ENCODE peak calls at places on chromosomes 16 and 17, in five cellular contexts. X is mesenchymal stem cell, B is GM12878, P is neural progenitor cell, K is heart right ventricle. Y is an unnamed sample.

GRCh38 chr16:85258166-85258565 is 145.9 kb upstream of the CIBAR2 start:
- DNase-seq in X (no peak), B (no peak), P (no peak), K (no peak), Y (no peak)

GRCh38 chr17:58307468-58308172 is 21.0 kb downstream of the TSPOAP1 start:
- DNase-seq in X (no peak), B (no peak), P (no peak), K (no peak), Y (no peak)

GRCh38 chr17:50828508-50829170 is 6.7 kb upstream of the WFIKKN2 start:
- DNase-seq in X (no peak), B (peak; percentile 35), P (no peak), K (no peak), Y (no peak)

GRCh38 chr17:47978324-47978723 is 7.4 kb downstream of the CDK5RAP3 start:
- DNase-seq in X (peak; percentile 63), B (no peak), P (peak; percentile 91), K (peak; percentile 42), Y (no peak)

GRCh38 chr17:83089322-83090156 is 10.1 kb downstream of the METRNL start:
- DNase-seq in X (no peak), B (no peak), P (no peak), K (no peak), Y (no peak)

GRCh38 chr16:57525761-57526160 is 10.6 kb downstream of the CCDC102A start:
- DNase-seq in X (no peak), B (no peak), P (no peak), K (no peak), Y (no peak)

GRCh38 chr17:28335959-28336871 is 654 bp downstream of the TNFAIP1 start:
- DNase-seq in X (peak; percentile 94), B (no peak), P (peak; percentile 95), K (peak; percentile 85), Y (peak; percentile 52)

GRCh38 chr17:80426671-80427326 is 11.8 kb downstream of the ENDOV start:
- DNase-seq in X (peak; percentile 72), B (peak; percentile 12), P (peak; percentile 91), K (peak; percentile 62), Y (peak; percentile 57)

GRCh38 chr16:86347090-86347489 is 163.2 kb upstream of the FOXF1 start:
- DNase-seq in X (no peak), B (no peak), P (no peak), K (no peak), Y (no peak)

GRCh38 chr17:60352569-60352968 is 39.4 kb downstream of the USP32 start:
- DNase-seq in X (no peak), B (no peak), P (no peak), K (no peak), Y (no peak)
- H3K4me1 ChIP-seq in X (peaks cover 6% of the 10 kb centered on the region), B (peaks cover 18% of the 10 kb centered on the region), P (peaks cover 10% of the 10 kb centered on the region), K (peaks cover 11% of the 10 kb centered on the region), Y (peaks cover 2% of the 10 kb centered on the region)

DNA sequence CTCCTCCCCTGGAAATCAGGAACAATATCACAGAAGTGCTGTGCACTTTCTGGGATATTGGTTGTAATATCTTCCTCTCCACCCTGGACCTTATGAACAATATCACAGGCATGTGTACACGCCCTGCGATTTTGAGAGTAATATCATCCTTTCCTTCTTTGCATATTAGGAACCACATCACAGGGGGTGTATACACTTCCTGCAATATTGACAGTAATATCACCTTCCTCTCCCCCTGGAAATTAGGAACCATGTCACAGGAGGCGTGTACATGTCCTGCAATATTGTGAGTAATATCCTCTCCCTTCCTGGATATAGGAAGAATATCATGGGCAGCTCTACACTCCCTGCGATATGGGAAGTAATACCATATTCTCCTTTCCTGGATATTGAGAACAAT is 14.2 kb upstream of the TEKT5 start:
- DNase-seq in X (no peak), B (no peak), P (no peak), K (no peak), Y (no peak)
- H3K9me3 ChIP-seq in X (no peaks in the 10 kb centered on the region), B (no peaks in the 10 kb centered on the region), P (no peaks in the 10 kb centered on the region), K (no peaks in the 10 kb centered on the region), Y (no peaks in the 10 kb centered on the region)

DNA sequence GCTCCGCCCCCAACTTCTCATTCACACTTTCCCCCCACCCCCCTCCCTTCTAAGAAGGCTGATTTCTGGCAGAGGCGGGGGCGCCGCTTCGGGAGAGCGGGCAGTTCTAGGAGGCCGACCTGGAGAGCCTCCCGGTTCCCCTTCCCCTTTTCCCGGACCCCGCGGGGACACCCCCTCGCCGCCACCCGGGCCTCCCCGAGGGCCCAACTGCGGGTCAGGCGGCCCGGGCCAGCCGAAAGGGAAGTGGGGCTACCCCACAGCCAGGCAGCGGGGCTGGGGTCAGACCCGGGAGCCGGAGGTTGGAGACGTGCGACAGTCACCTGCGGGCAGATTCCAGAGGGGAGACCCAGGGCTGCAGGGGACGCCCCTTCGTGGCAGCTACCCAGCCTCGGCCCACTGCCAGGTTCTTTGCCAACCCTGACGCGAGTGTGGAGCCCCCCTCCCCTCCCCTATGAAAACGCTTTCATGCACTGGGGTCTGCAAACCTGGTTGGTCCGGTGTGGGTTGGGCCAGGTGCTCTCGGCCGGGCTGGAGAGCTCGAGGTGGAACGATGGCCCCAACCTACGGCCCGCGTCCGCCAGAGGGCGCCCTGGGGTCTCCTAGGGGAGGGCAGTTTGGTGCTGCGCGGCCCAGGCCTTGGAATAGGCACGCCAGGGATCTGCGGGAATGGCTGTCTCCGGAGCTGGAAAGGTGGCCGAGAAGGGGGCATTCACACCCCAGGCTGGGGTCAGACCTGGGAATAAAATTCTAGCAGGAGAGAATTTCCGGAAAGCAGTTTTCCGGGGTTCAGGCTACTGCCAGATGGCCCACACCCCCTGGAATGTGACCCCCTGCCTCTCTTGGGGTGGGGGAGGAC is 722 bp upstream of the SOCS3 start:
- DNase-seq in X (peak; percentile 85), B (no peak), P (peak; percentile 96), K (peak; percentile 94), Y (no peak)
- H3K4me1 ChIP-seq in X (peaks cover 50% of the 10 kb centered on the region), B (peaks cover 32% of the 10 kb centered on the region), P (peaks cover 63% of the 10 kb centered on the region), K (peaks cover 47% of the 10 kb centered on the region), Y (peaks cover 24% of the 10 kb centered on the region)

DNA sequence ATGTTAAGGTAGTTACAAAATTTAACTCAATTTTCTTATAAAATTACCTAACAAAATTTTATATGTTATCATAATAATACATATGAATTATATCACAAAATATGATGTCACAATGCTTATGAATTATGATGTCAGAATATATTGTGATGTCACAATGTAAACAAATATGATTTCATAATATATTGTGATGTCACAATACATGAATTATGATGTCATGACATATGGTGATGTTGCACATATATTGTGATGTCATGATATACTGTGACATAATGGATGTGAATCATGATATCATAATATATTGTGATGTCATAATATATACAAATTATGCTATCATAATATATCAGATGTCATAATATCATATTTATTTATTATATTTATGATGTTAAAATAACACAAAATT is 1879.9 kb downstream of the TP53TG3F start:
- DNase-seq in X (no peak), B (no peak), P (no peak), K (no peak), Y (no peak)
- H3K9me3 ChIP-seq in X (peaks cover 41% of the 10 kb centered on the region), B (no peaks in the 10 kb centered on the region), P (peaks cover 43% of the 10 kb centered on the region), K (peaks cover 9% of the 10 kb centered on the region), Y (peaks cover 2% of the 10 kb centered on the region)

DNA sequence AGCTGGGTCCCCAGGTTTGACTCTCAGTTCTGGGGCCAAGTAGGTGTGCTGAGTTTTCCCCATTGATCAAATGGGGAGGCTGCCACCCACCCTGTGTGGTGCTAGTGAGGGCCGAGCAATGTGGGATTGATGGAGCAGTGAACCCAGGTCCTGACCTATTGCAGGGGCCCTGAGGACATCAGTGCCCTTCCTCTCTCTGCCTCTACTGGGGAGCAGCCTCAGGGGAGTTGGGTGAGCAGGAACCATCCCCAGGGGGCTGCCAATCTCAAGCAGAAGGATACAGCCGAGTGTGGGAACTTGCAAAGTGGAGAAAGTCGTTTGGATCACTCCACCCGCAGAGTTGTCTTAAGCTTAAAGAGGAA is 45.4 kb downstream of the MYH11 start:
- DNase-seq in X (no peak), B (no peak), P (no peak), K (no peak), Y (no peak)
- H3K4me1 ChIP-seq in X (peaks cover 13% of the 10 kb centered on the region), B (peaks cover 4% of the 10 kb centered on the region), P (peaks cover 16% of the 10 kb centered on the region), K (peaks cover 34% of the 10 kb centered on the region), Y (no peaks in the 10 kb centered on the region)

GRCh38 chr16:77387075-77387474 is 47.8 kb downstream of the ADAMTS18 start:
- DNase-seq in X (no peak), B (no peak), P (no peak), K (no peak), Y (no peak)
- H3K9me3 ChIP-seq in X (no peaks in the 10 kb centered on the region), B (no peaks in the 10 kb centered on the region), P (no peaks in the 10 kb centered on the region), K (no peaks in the 10 kb centered on the region), Y (no peaks in the 10 kb centered on the region)

GRCh38 chr16:75379339-75379738 is 54.0 kb downstream of the CFDP1 start:
- DNase-seq in X (no peak), B (peak; percentile 33), P (no peak), K (no peak), Y (no peak)
- H3K4me1 ChIP-seq in X (peaks cover 8% of the 10 kb centered on the region), B (peaks cover 38% of the 10 kb centered on the region), P (peaks cover 12% of the 10 kb centered on the region), K (peaks cover 35% of the 10 kb centered on the region), Y (no peaks in the 10 kb centered on the region)

Y was measured in iPS DF 6.9.